ENCODE peak calls at places on chromosomes 3 and 15, in four cellular contexts. G, N, S and D are unnamed samples.

GRCh38 chr3:37161351-37161750 is 13.0 kb downstream of the LRRFIP2 start:
- DNase-seq in G (no peak), N (no peak), S (no peak), D (no peak)

GRCh38 chr15:45549831-45550230 is 27.3 kb upstream of the SLC30A4 start:
- DNase-seq in G (no peak), N (no peak), S (no peak), D (no peak)

GRCh38 chr15:37019479-37020433 is 80.6 kb downstream of the MEIS2 start:
- DNase-seq in G (no peak), N (no peak), S (no peak), D (no peak)

GRCh38 chr15:80456517-80457497 is 52.6 kb downstream of the ARNT2 start:
- DNase-seq in G (no peak), N (no peak), S (no peak), D (no peak)

GRCh38 chr3:45551214-45552010 is 43.1 kb upstream of the LIMD1 start:
- DNase-seq in G (no peak), N (peak; percentile 80), S (peak; percentile 75), D (no peak)

GRCh38 chr3:20039082-20039764 is 1.0 kb upstream of the KAT2B start:
- DNase-seq in G (no peak), N (no peak), S (no peak), D (no peak)

GRCh38 chr3:10968390-10968789 is 24.2 kb upstream of the SLC6A1 start:
- DNase-seq in G (no peak), N (no peak), S (no peak), D (no peak)

GRCh38 chr3:179958759-179959158 is 78.0 kb downstream of the PEX5L start:
- DNase-seq in G (no peak), N (no peak), S (no peak), D (no peak)

GRCh38 chr15:88652456-88653199 is 13.8 kb downstream of the ISG20 start:
- DNase-seq in G (no peak), N (no peak), S (no peak), D (no peak)

GRCh38 chr3:108088697-108089096 is 2.1 kb downstream of the CD47 start:
- DNase-seq in G (no peak), N (no peak), S (no peak), D (no peak)

GRCh38 chr3:170689218-170689874 is 103.5 kb upstream of the SLC7A14 start:
- DNase-seq in G (no peak), N (no peak), S (no peak), D (peak; percentile 64)

GRCh38 chr3:36135863-36136262 is 244.4 kb upstream of the STAC start:
- DNase-seq in G (no peak), N (no peak), S (no peak), D (no peak)

GRCh38 chr15:88484781-88485246 is 17.3 kb downstream of the MRPS11 start:
- DNase-seq in G (no peak), N (no peak), S (no peak), D (no peak)

GRCh38 chr15:59170295-59170881 is 36.3 kb upstream of the LDHAL6B start:
- DNase-seq in G (peak; percentile 89), N (no peak), S (peak; percentile 40), D (peak; percentile 66)

GRCh38 chr15:66698318-66698961 is 3.6 kb upstream of the SMAD6 start:
- DNase-seq in G (peak; percentile 72), N (peak; percentile 66), S (peak; percentile 42), D (peak; percentile 80)

GRCh38 chr3:108251256-108251655 is 29.0 kb upstream of the IFT57 start:
- DNase-seq in G (no peak), N (no peak), S (no peak), D (no peak)

GRCh38 chr3:172021859-172022258 is 17.5 kb upstream of the FNDC3B start:
- DNase-seq in G (no peak), N (no peak), S (no peak), D (no peak)

GRCh38 chr15:79432345-79433311 is 492 bp downstream of the MINAR1 start:
- DNase-seq in G (no peak), N (no peak), S (no peak), D (no peak)

GRCh38 chr15:70584838-70585706 is 178.3 kb downstream of the UACA start:
- DNase-seq in G (no peak), N (no peak), S (no peak), D (no peak)

GRCh38 chr3:118525096-118525495 is 509.6 kb downstream of the IGSF11 start:
- DNase-seq in G (no peak), N (no peak), S (no peak), D (no peak)

DNA sequence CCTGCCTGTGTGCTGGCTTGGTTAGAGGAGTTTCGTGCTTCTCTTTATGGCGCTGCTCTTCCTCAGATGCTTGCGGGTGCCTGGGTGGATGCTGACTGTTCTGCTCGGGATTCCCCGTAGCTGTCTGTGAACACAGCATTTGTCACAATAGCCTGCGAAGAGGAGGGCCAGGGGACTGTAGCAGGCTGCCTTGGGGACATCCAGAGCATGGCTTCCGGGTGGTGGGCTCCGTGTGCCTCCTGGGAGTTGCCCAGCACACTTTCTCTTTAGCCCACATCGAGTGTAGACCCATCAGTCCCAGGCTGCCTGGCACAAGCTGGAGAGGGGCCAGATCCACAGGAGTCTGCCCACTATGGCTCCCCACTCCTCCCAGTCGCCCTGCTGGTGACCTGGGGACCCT is 22.4 kb downstream of the LRRK1 start:
- DNase-seq in G (no peak), N (no peak), S (no peak), D (no peak)
- H3K27ac ChIP-seq in G (no peak overlapping the region), N (no peak overlapping the region), S (no peak overlapping the region), D (no peak overlapping the region)

GRCh38 chr15:50750227-50750597 is 15.3 kb downstream of the SPPL2A start:
- DNase-seq in G (no peak), N (no peak), S (no peak), D (no peak)

GRCh38 chr15:50740955-50741354 is 24.6 kb downstream of the SPPL2A start:
- DNase-seq in G (no peak), N (no peak), S (no peak), D (no peak)

DNA sequence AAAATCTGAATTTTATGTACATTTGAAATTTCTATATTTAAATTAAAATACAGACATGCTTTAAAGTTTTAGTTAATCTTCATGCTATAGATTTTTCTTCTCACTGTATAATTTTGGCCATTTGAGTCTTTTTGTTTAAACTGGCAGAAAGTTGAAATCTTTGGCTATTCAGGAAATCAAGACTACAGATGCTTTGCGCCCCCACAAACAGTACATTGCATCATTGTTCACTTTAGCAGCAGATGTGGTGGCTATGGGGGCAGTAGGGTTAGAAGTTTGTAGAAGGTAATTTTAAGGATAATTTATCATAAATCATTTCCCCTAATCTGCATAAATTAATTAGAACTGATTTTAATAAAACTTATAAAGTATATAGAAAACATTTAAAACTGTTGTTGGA is 20.9 kb downstream of the SPPL2A start:
- DNase-seq in G (no peak), N (no peak), S (no peak), D (no peak)
- H3K36me3 ChIP-seq in G (no peaks in the 10 kb centered on the region), N (peaks cover 84% of the 10 kb centered on the region), S (peaks cover 15% of the 10 kb centered on the region), D (peaks cover 92% of the 10 kb centered on the region)

GRCh38 chr3:13427662-13428603 is 7.8 kb upstream of the NUP210 start:
- DNase-seq in G (no peak), N (no peak), S (no peak), D (no peak)
- H3K27ac ChIP-seq in G (no peak overlapping the region), N (no peak overlapping the region), S (no peak overlapping the region), D (no peak overlapping the region)

DNA sequence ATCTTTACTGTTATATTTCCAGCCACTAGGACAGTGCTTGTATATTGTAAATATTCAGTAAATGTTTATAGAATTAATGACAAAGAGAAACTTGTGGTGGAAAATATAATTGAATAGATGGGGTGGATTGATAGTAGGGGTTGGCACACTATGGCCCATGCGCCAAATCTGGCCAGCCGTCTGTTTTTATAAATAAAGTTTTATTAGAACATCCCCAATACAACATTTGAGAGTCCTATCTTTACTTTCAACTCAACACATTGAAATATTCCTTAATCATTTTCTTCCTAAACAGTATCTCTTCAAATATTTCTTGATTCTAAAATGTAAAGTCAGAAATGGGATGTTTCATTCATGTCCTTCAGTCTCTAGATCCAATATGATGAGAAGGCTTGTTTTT is 45.1 kb downstream of the VPS8 start:
- DNase-seq in G (no peak), N (no peak), S (no peak), D (no peak)
- H3K36me3 ChIP-seq in G (peaks cover 20% of the 10 kb centered on the region), N (peaks cover 97% of the 10 kb centered on the region), S (peaks cover 39% of the 10 kb centered on the region), D (peaks cover 96% of the 10 kb centered on the region)

GRCh38 chr3:160368804-160369203 is 30.2 kb downstream of the IFT80 start:
- DNase-seq in G (no peak), N (no peak), S (no peak), D (no peak)
- H3K27ac ChIP-seq in G (no peak overlapping the region), N (no peak overlapping the region), S (no peak overlapping the region), D (no peak overlapping the region)

GRCh38 chr15:83833569-83833968 is 179.6 kb downstream of the ADAMTSL3 start:
- DNase-seq in G (no peak), N (no peak), S (no peak), D (no peak)

GRCh38 chr15:83830381-83830780 is 176.5 kb downstream of the ADAMTSL3 start:
- DNase-seq in G (no peak), N (no peak), S (no peak), D (no peak)

GRCh38 chr15:83837946-83838571 is 184.1 kb downstream of the ADAMTSL3 start:
- DNase-seq in G (no peak), N (no peak), S (no peak), D (peak; percentile 52)

GRCh38 chr15:83838763-83839162 is 184.8 kb downstream of the ADAMTSL3 start:
- DNase-seq in G (no peak), N (no peak), S (no peak), D (no peak)

GRCh38 chr15:83835384-83836010 is 181.6 kb downstream of the ADAMTSL3 start:
- DNase-seq in G (no peak), N (no peak), S (no peak), D (no peak)
- H3K36me3 ChIP-seq in G (no peaks in the 10 kb centered on the region), N (no peaks in the 10 kb centered on the region), S (no peaks in the 10 kb centered on the region), D (no peaks in the 10 kb centered on the region)

GRCh38 chr3:129593230-129593594 is 13.3 kb downstream of the PLXND1 start:
- DNase-seq in G (no peak), N (no peak), S (no peak), D (no peak)
- H3K27ac ChIP-seq in G (peak overlapping the region; percentile 83), N (peak overlapping the region; percentile 96), S (peak overlapping the region; percentile 74), D (peak overlapping the region; percentile 89)

GRCh38 chr3:64157150-64158035 is 67.9 kb downstream of the PRICKLE2 start:
- DNase-seq in G (no peak), N (no peak), S (no peak), D (no peak)
- H3K36me3 ChIP-seq in G (no peaks in the 10 kb centered on the region), N (peaks cover 48% of the 10 kb centered on the region), S (peaks cover 19% of the 10 kb centered on the region), D (peaks cover 50% of the 10 kb centered on the region)

GRCh38 chr3:125359700-125360099 is 15.4 kb downstream of the ZNF148 start:
- DNase-seq in G (no peak), N (no peak), S (no peak), D (no peak)
- H3K27ac ChIP-seq in G (no peak overlapping the region), N (no peak overlapping the region), S (no peak overlapping the region), D (no peak overlapping the region)